ENCODE peak calls at places on chromosomes 12 and 14, in four cellular contexts. One of them, this sample, is unnamed. For H3K36me3, the result is how much of the 10 kb centered on the place peaks cover.

GRCh38 chr14:99324291-99324690 is 52.3 kb upstream of the BCL11B start:
- DNase-seq in PC-9: no peak
- DNase-seq in OCI-LY7: no peak
- DNase-seq in thoracic aorta: no peak
- DNase-seq in this sample: no peak

GRCh38 chr12:40988335-40988734 is 199.8 kb upstream of the PDZRN4 start:
- DNase-seq in PC-9: no peak
- DNase-seq in OCI-LY7: no peak
- DNase-seq in thoracic aorta: no peak
- DNase-seq in this sample: no peak

GRCh38 chr14:33938131-33938949 is 12.5 kb downstream of the EGLN3 start:
- DNase-seq in PC-9: peak
- DNase-seq in OCI-LY7: no peak
- DNase-seq in thoracic aorta: no peak
- DNase-seq in this sample: no peak

GRCh38 chr12:22860926-22861325 is 236.0 kb downstream of the ETNK1 start:
- DNase-seq in PC-9: no peak
- DNase-seq in OCI-LY7: no peak
- DNase-seq in thoracic aorta: no peak
- DNase-seq in this sample: no peak

GRCh38 chr14:24941719-24942118 is 108.2 kb downstream of the STXBP6 start:
- DNase-seq in PC-9: no peak
- DNase-seq in OCI-LY7: peak
- DNase-seq in thoracic aorta: no peak
- DNase-seq in this sample: no peak

GRCh38 chr14:51024377-51024776 is 70.5 kb downstream of the TRIM9 start:
- DNase-seq in PC-9: no peak
- DNase-seq in OCI-LY7: no peak
- DNase-seq in thoracic aorta: no peak
- DNase-seq in this sample: no peak

GRCh38 chr14:81625343-81625742 is 91.7 kb upstream of the SEL1L start:
- DNase-seq in PC-9: no peak
- DNase-seq in OCI-LY7: peak
- DNase-seq in thoracic aorta: no peak
- DNase-seq in this sample: no peak

GRCh38 chr12:14167005-14167628 is 185.7 kb upstream of the GRIN2B start:
- DNase-seq in PC-9: peak
- DNase-seq in OCI-LY7: peak
- DNase-seq in thoracic aorta: no peak
- DNase-seq in this sample: no peak

GRCh38 chr12:70733385-70733784 is 96.2 kb upstream of the PTPRB start:
- DNase-seq in PC-9: peak
- DNase-seq in OCI-LY7: peak
- DNase-seq in thoracic aorta: no peak
- DNase-seq in this sample: no peak

GRCh38 chr14:52307870-52308269 is 6.2 kb upstream of the PTGER2 start:
- DNase-seq in PC-9: no peak
- DNase-seq in OCI-LY7: no peak
- DNase-seq in thoracic aorta: no peak
- DNase-seq in this sample: no peak

GRCh38 chr12:4857472-4858291 is 52.0 kb upstream of the KCNA1 start:
- DNase-seq in PC-9: no peak
- DNase-seq in OCI-LY7: peak
- DNase-seq in thoracic aorta: no peak
- DNase-seq in this sample: no peak

GRCh38 chr12:12333407-12333831 is 16.6 kb downstream of the MANSC1 start:
- DNase-seq in PC-9: peak
- DNase-seq in OCI-LY7: no peak
- DNase-seq in thoracic aorta: no peak
- DNase-seq in this sample: no peak

GRCh38 chr14:91417983-91418386 is 365 bp upstream of the CCDC88C start:
- DNase-seq in PC-9: no peak
- DNase-seq in OCI-LY7: peak
- DNase-seq in thoracic aorta: no peak
- DNase-seq in this sample: no peak

GRCh38 chr14:64638625-64639024 is 65.6 kb upstream of the PLEKHG3 start:
- DNase-seq in PC-9: no peak
- DNase-seq in OCI-LY7: no peak
- DNase-seq in thoracic aorta: no peak
- DNase-seq in this sample: no peak

GRCh38 chr14:56549721-56550120 is 29.9 kb upstream of the TMEM260 start:
- DNase-seq in PC-9: no peak
- DNase-seq in OCI-LY7: no peak
- DNase-seq in thoracic aorta: no peak
- DNase-seq in this sample: no peak
- H3K4me3 ChIP-seq in PC-9: no peak
- H3K4me3 ChIP-seq in OCI-LY7: no peak
- H3K4me3 ChIP-seq in thoracic aorta: no peak
- H3K4me3 ChIP-seq in this sample: no peak

GRCh38 chr14:49677643-49678042 is 10.4 kb downstream of the POLE2 start:
- DNase-seq in PC-9: no peak
- DNase-seq in OCI-LY7: no peak
- DNase-seq in thoracic aorta: no peak
- DNase-seq in this sample: no peak
- TF ChIP-seq CTCF in PC-9: no peak
- TF ChIP-seq CTCF in OCI-LY7: no peak
- TF ChIP-seq CTCF in thoracic aorta: no peak
- TF ChIP-seq CTCF in this sample: peak

GRCh38 chr12:1702708-1703107 is 11.8 kb downstream of the ADIPOR2 start:
- DNase-seq in PC-9: no peak
- DNase-seq in OCI-LY7: no peak
- DNase-seq in thoracic aorta: no peak
- DNase-seq in this sample: no peak

GRCh38 chr12:1707051-1707450 is 16.2 kb downstream of the ADIPOR2 start:
- DNase-seq in PC-9: no peak
- DNase-seq in OCI-LY7: no peak
- DNase-seq in thoracic aorta: no peak
- DNase-seq in this sample: no peak

GRCh38 chr12:1703771-1704170 is 12.9 kb downstream of the ADIPOR2 start:
- DNase-seq in PC-9: no peak
- DNase-seq in OCI-LY7: no peak
- DNase-seq in thoracic aorta: no peak
- DNase-seq in this sample: no peak

GRCh38 chr12:1705774-1706173 is 14.9 kb downstream of the ADIPOR2 start:
- DNase-seq in PC-9: no peak
- DNase-seq in OCI-LY7: no peak
- DNase-seq in thoracic aorta: no peak
- DNase-seq in this sample: no peak

DNA sequence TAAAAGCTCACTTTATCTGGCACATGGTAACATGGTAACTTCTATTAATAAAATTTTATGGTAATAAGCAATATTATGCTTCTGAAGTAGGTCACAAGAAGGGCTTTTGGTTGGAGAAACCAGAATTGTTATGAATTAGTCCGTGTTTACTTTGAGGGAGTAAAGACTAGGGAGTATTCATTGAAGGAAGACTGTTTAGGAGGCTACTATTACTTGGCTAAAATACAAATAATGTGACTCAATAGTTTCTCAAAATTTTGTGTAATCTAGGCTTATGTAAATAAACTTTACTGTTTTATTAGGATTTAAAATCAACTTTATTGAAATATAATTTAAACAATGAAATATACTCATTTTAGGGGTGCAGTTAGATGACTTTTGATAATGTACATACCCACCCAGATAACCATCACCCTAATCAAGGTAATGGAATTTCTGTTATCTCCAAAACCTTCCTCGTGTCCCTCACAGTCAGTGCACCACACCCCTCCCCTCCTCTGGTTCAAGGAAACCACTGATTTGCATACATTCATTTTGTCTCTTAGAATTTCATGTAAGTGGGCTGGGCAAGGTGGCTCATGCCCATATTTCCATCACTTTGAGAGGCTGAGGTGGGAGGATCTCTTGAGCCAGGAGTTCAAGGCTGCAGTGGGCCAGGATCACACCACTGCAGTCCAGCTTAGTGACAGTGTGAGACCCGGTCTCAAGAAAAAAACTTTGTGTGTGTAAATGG is 15.6 kb downstream of the ADIPOR2 start:
- DNase-seq in PC-9: peak
- DNase-seq in OCI-LY7: no peak
- DNase-seq in thoracic aorta: no peak
- DNase-seq in this sample: no peak
- H3K36me3 ChIP-seq in PC-9: under half
- H3K36me3 ChIP-seq in OCI-LY7: half or more
- H3K36me3 ChIP-seq in thoracic aorta: under half
- H3K36me3 ChIP-seq in this sample: under half

DNA sequence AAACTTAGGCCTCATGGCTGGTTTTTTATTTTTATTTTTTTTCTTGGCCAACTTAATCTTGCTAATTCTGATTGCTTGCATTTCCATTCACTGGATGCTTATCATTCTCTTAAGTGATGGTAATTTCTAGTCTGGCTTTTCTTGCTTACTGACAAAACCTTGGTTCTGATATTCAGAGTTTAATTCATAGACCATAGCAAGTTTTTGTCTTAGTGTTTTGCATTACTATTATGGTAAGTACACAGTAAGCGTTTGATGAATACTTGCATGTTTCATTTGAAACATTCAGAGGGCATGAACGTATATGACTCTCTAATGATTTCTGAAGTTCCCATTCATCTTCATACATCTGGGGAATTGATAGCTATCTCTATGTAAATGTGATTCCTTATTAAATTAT is 55.8 kb downstream of the GPHN start:
- DNase-seq in PC-9: no peak
- DNase-seq in OCI-LY7: no peak
- DNase-seq in thoracic aorta: no peak
- DNase-seq in this sample: no peak
- H3K4me3 ChIP-seq in PC-9: no peak
- H3K4me3 ChIP-seq in OCI-LY7: no peak
- H3K4me3 ChIP-seq in thoracic aorta: no peak
- H3K4me3 ChIP-seq in this sample: no peak

This sample was measured in BJ.